ENCODE peak calls at places on chromosomes 13 and 19, in five cellular contexts. One of them, this sample, is unnamed.

GRCh38 chr13:101417043-101417406 is 717 bp upstream of the NALCN start:
- DNase-seq in A549: peak; percentile 9
- DNase-seq in GM13976: no peak
- DNase-seq in adrenal gland: no peak
- DNase-seq in Peyer's patch: no peak
- DNase-seq in this sample: no peak

GRCh38 chr13:25172303-25172630 is 179 bp upstream of the AMER2 start:
- DNase-seq in A549: no peak
- DNase-seq in GM13976: no peak
- DNase-seq in adrenal gland: no peak
- DNase-seq in Peyer's patch: no peak
- DNase-seq in this sample: no peak

GRCh38 chr19:13902993-13903555 is 2.8 kb downstream of the BRME1 start:
- DNase-seq in A549: no peak
- DNase-seq in GM13976: peak; percentile 50
- DNase-seq in adrenal gland: no peak
- DNase-seq in Peyer's patch: no peak
- DNase-seq in this sample: no peak

GRCh38 chr13:97567510-97568243 is 133.7 kb downstream of the RAP2A start:
- DNase-seq in A549: peak; percentile 18
- DNase-seq in GM13976: peak; percentile 37
- DNase-seq in adrenal gland: no peak
- DNase-seq in Peyer's patch: peak; percentile 63
- DNase-seq in this sample: peak; percentile 47

GRCh38 chr13:51333421-51333820 is 6.1 kb upstream of the SERPINE3 start:
- DNase-seq in A549: no peak
- DNase-seq in GM13976: no peak
- DNase-seq in adrenal gland: no peak
- DNase-seq in Peyer's patch: no peak
- DNase-seq in this sample: no peak

GRCh38 chr19:7366701-7367420 is 18.1 kb downstream of the ARHGEF18 start:
- DNase-seq in A549: peak; percentile 41
- DNase-seq in GM13976: peak; percentile 80
- DNase-seq in adrenal gland: no peak
- DNase-seq in Peyer's patch: peak; percentile 14
- DNase-seq in this sample: peak; percentile 67

GRCh38 chr19:56837892-56838679 is 2.4 kb downstream of the PEG3 start:
- DNase-seq in A549: no peak
- DNase-seq in GM13976: peak; percentile 17
- DNase-seq in adrenal gland: peak; percentile 70
- DNase-seq in Peyer's patch: no peak
- DNase-seq in this sample: no peak

GRCh38 chr19:1705367-1705766 is 47.9 kb upstream of the ONECUT3 start:
- DNase-seq in A549: no peak
- DNase-seq in GM13976: no peak
- DNase-seq in adrenal gland: no peak
- DNase-seq in Peyer's patch: no peak
- DNase-seq in this sample: no peak

GRCh38 chr19:30696514-30696913 is 324.3 kb downstream of the ZNF536 start:
- DNase-seq in A549: peak; percentile 87
- DNase-seq in GM13976: no peak
- DNase-seq in adrenal gland: no peak
- DNase-seq in Peyer's patch: no peak
- DNase-seq in this sample: no peak

DNA sequence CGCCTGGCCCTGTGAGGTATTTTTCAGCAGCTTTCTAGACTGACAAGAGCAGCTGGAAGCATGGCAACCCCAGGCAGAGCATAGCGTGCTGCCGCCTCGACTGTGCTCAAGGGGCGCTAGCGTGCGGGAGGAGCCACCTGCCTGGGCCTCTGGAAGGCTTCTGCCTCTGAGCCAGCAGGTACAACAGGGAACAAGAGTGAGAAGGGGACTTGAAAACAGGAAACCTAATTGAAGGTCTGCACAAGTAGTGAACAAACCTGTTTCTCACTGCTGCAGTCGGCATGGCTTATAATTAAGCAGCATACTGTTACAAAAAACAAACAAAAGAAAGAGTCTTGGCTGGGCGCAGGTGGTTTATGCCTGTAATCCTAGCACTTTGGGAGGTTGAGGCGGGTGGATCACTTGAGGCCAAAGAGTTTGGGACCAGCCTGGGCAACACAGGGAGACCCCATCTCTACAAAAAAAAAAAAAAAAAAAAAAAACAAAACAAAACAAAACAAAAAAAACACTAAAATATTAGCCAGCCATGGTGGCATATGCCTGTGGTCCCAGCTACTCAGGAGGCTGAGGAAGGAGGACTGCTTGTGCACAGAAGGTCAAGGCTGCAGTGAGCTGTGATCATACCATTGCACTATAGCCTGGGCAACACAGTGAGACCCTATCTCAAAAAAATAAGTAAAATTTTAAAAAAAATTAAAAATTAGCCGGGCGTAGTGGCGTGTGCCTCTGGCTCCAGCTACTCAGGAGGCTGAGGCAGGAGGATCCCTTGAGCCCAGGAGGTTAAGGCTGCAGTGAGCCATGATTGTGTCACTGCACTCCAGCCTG is 12.6 kb upstream of the GARRE1 start:
- DNase-seq in A549: peak; percentile 59
- DNase-seq in GM13976: peak; percentile 48
- DNase-seq in adrenal gland: no peak
- DNase-seq in Peyer's patch: peak; percentile 76
- DNase-seq in this sample: no peak
- TF ChIP-seq CTCF in A549: peak; percentile 33
- TF ChIP-seq CTCF in GM13976: no peak
- TF ChIP-seq CTCF in adrenal gland: no peak
- TF ChIP-seq CTCF in Peyer's patch: peak; percentile 57
- TF ChIP-seq CTCF in this sample: no peak

GRCh38 chr19:48711106-48711662 is 8.3 kb downstream of the MAMSTR start:
- DNase-seq in A549: no peak
- DNase-seq in GM13976: no peak
- DNase-seq in adrenal gland: no peak
- DNase-seq in Peyer's patch: no peak
- DNase-seq in this sample: no peak

GRCh38 chr19:48714759-48715261 is 4.7 kb downstream of the MAMSTR start:
- DNase-seq in A549: no peak
- DNase-seq in GM13976: no peak
- DNase-seq in adrenal gland: no peak
- DNase-seq in Peyer's patch: peak; percentile 74
- DNase-seq in this sample: peak; percentile 17

GRCh38 chr19:48713864-48714755 is 5.4 kb downstream of the MAMSTR start:
- DNase-seq in A549: peak; percentile 100
- DNase-seq in GM13976: peak; percentile 100
- DNase-seq in adrenal gland: peak; percentile 99
- DNase-seq in Peyer's patch: peak; percentile 100
- DNase-seq in this sample: peak; percentile 99

GRCh38 chr19:48715276-48715675 is 4.2 kb downstream of the MAMSTR start:
- DNase-seq in A549: no peak
- DNase-seq in GM13976: no peak
- DNase-seq in adrenal gland: peak; percentile 67
- DNase-seq in Peyer's patch: peak; percentile 56
- DNase-seq in this sample: no peak

DNA sequence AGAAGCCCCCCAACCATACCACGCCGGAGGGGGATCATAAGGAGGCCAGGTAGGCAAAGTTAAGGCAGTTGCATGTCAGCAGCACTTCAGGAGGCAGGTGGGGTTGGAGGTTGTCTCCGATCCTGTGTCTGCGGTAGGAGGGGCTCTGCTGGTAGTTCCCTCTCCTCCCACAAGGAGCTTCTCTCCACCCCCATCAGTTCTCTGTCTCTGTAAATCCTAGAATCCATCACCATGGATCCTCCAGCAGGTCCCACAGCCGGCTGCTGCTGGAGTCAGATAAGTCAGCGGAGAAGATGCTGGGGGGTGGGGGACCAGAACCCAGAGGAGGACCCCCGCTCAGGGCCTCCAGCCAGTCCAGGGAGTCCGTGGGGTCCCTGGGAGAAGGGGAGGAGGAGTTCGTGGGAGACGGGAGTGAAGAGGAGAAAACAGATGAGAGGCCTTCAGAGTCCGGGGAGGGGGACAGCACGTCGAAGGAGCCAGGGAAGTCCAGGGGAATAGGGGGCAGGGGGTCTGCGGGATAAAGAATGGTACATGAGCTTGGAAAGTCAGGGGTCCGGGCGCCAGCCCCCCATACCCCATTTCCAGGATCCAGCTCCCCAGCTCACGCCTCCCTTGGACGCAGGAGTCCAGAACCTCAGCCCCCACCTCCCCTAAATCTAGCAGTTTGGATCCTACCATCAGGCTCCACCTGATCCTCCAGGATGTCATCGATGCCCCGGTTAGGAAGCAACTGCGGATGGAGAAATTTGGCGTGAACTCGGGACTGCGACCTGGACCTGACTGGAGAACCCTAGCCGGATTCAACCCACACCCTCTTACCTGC is 6.3 kb downstream of the MAMSTR start:
- DNase-seq in A549: peak; percentile 94
- DNase-seq in GM13976: no peak
- DNase-seq in adrenal gland: peak; percentile 48
- DNase-seq in Peyer's patch: no peak
- DNase-seq in this sample: peak; percentile 33
- TF ChIP-seq CTCF in A549: no peak
- TF ChIP-seq CTCF in GM13976: no peak
- TF ChIP-seq CTCF in adrenal gland: peak; percentile 21
- TF ChIP-seq CTCF in Peyer's patch: peak; percentile 20
- TF ChIP-seq CTCF in this sample: no peak

GRCh38 chr13:106376411-106377112 is 158.9 kb downstream of the EFNB2 start:
- DNase-seq in A549: peak; percentile 17
- DNase-seq in GM13976: no peak
- DNase-seq in adrenal gland: no peak
- DNase-seq in Peyer's patch: no peak
- DNase-seq in this sample: no peak
- TF ChIP-seq CTCF in A549: no peak
- TF ChIP-seq CTCF in GM13976: no peak
- TF ChIP-seq CTCF in adrenal gland: no peak
- TF ChIP-seq CTCF in Peyer's patch: no peak
- TF ChIP-seq CTCF in this sample: no peak

GRCh38 chr19:55114566-55115145 is 2.8 kb downstream of the PPP1R12C start:
- DNase-seq in A549: no peak
- DNase-seq in GM13976: no peak
- DNase-seq in adrenal gland: no peak
- DNase-seq in Peyer's patch: no peak
- DNase-seq in this sample: no peak

GRCh38 chr19:55112246-55112780 is 5.1 kb downstream of the PPP1R12C start:
- DNase-seq in A549: no peak
- DNase-seq in GM13976: no peak
- DNase-seq in adrenal gland: no peak
- DNase-seq in Peyer's patch: no peak
- DNase-seq in this sample: no peak

GRCh38 chr19:55111238-55111831 is 6.1 kb downstream of the PPP1R12C start:
- DNase-seq in A549: no peak
- DNase-seq in GM13976: no peak
- DNase-seq in adrenal gland: no peak
- DNase-seq in Peyer's patch: no peak
- DNase-seq in this sample: no peak

GRCh38 chr19:55113570-55114039 is 3.8 kb downstream of the PPP1R12C start:
- DNase-seq in A549: peak; percentile 56
- DNase-seq in GM13976: no peak
- DNase-seq in adrenal gland: peak; percentile 66
- DNase-seq in Peyer's patch: peak; percentile 63
- DNase-seq in this sample: peak; percentile 61

GRCh38 chr19:55112781-55113569 is 4.5 kb downstream of the PPP1R12C start:
- DNase-seq in A549: no peak
- DNase-seq in GM13976: peak; percentile 72
- DNase-seq in adrenal gland: no peak
- DNase-seq in Peyer's patch: no peak
- DNase-seq in this sample: peak; percentile 70
- TF ChIP-seq CTCF in A549: no peak
- TF ChIP-seq CTCF in GM13976: no peak
- TF ChIP-seq CTCF in adrenal gland: no peak
- TF ChIP-seq CTCF in Peyer's patch: no peak
- TF ChIP-seq CTCF in this sample: no peak

GRCh38 chr19:5545051-5545450 is 22.7 kb downstream of the TINCR start:
- DNase-seq in A549: no peak
- DNase-seq in GM13976: no peak
- DNase-seq in adrenal gland: no peak
- DNase-seq in Peyer's patch: no peak
- DNase-seq in this sample: no peak

GRCh38 chr19:5545984-5546383 is 21.8 kb downstream of the TINCR start:
- DNase-seq in A549: no peak
- DNase-seq in GM13976: no peak
- DNase-seq in adrenal gland: no peak
- DNase-seq in Peyer's patch: no peak
- DNase-seq in this sample: no peak

GRCh38 chr19:5542665-5543064 is 25.1 kb downstream of the TINCR start:
- DNase-seq in A549: no peak
- DNase-seq in GM13976: no peak
- DNase-seq in adrenal gland: no peak
- DNase-seq in Peyer's patch: no peak
- DNase-seq in this sample: no peak

DNA sequence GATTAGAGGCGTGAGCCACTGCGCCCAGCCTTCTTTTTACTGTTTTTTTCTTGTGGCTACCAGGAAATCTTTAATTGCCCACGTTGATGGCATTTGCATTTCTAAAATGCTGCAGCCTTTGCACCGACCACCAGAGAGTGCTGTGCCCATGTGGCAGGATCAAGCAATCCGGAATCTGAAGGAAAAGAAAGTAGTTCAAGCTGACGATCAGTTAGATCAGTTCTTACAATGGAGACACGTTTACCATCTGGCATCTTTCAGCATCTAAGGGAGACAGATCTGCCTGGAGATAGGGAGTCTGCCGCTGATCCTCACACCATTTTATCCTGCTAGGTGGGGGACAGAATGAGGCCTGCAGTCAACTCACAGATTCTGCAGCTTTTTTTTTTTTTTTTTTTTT is 19.9 kb downstream of the TINCR start:
- DNase-seq in A549: peak; percentile 47
- DNase-seq in GM13976: peak; percentile 68
- DNase-seq in adrenal gland: no peak
- DNase-seq in Peyer's patch: peak; percentile 56
- DNase-seq in this sample: peak; percentile 56
- TF ChIP-seq CTCF in A549: peak; percentile 54
- TF ChIP-seq CTCF in GM13976: peak; percentile 42
- TF ChIP-seq CTCF in adrenal gland: peak; percentile 45
- TF ChIP-seq CTCF in Peyer's patch: peak; percentile 57
- TF ChIP-seq CTCF in this sample: no peak

This sample was measured in GM20000.